ENCODE peak calls at places on chromosomes 13 and 19, in ten cellular contexts. One of them, this sample, is unnamed.

GRCh38 chr13:42280537-42280936 is 8.6 kb downstream of the AKAP11 start:
- DNase-seq in A549: no peak
- DNase-seq in prostate gland: no peak
- DNase-seq in upper lobe of left lung: no peak
- DNase-seq in H1: no peak
- DNase-seq in esophagus squamous epithelium: no peak
- DNase-seq in transverse colon: no peak
- DNase-seq in right lobe of liver: no peak
- DNase-seq in body of pancreas: no peak
- DNase-seq in HCT116: no peak
- DNase-seq in this sample: no peak

GRCh38 chr13:95275322-95276118 is 25.7 kb downstream of the ABCC4 start:
- DNase-seq in A549: no peak
- DNase-seq in H1: no peak
- DNase-seq in upper lobe of left lung: no peak
- DNase-seq in HCT116: no peak
- DNase-seq in transverse colon: no peak
- DNase-seq in body of pancreas: no peak
- DNase-seq in esophagus squamous epithelium: no peak
- DNase-seq in right lobe of liver: no peak
- DNase-seq in prostate gland: no peak
- DNase-seq in this sample: no peak

GRCh38 chr19:52570005-52570861 is at the start of gene ZNF701:
- DNase-seq in transverse colon: peak
- DNase-seq in body of pancreas: peak
- DNase-seq in A549: peak
- DNase-seq in H1: peak
- DNase-seq in HCT116: peak
- DNase-seq in right lobe of liver: peak
- DNase-seq in upper lobe of left lung: peak
- DNase-seq in prostate gland: peak
- DNase-seq in esophagus squamous epithelium: peak
- DNase-seq in this sample: peak

GRCh38 chr13:34611678-34612077 is 330.4 kb upstream of the NBEA start:
- DNase-seq in upper lobe of left lung: no peak
- DNase-seq in right lobe of liver: no peak
- DNase-seq in HCT116: no peak
- DNase-seq in transverse colon: no peak
- DNase-seq in A549: no peak
- DNase-seq in H1: no peak
- DNase-seq in esophagus squamous epithelium: no peak
- DNase-seq in body of pancreas: no peak
- DNase-seq in prostate gland: no peak
- DNase-seq in this sample: no peak

GRCh38 chr19:15369594-15369891 is 10.0 kb downstream of the AKAP8 start:
- DNase-seq in A549: no peak
- DNase-seq in body of pancreas: no peak
- DNase-seq in right lobe of liver: no peak
- DNase-seq in esophagus squamous epithelium: no peak
- DNase-seq in upper lobe of left lung: no peak
- DNase-seq in transverse colon: no peak
- DNase-seq in prostate gland: no peak
- DNase-seq in HCT116: no peak
- DNase-seq in H1: no peak
- DNase-seq in this sample: no peak

GRCh38 chr13:47826481-47826880 is 174.6 kb downstream of the SUCLA2 start:
- DNase-seq in prostate gland: no peak
- DNase-seq in HCT116: no peak
- DNase-seq in body of pancreas: no peak
- DNase-seq in A549: no peak
- DNase-seq in transverse colon: no peak
- DNase-seq in right lobe of liver: no peak
- DNase-seq in esophagus squamous epithelium: no peak
- DNase-seq in H1: no peak
- DNase-seq in upper lobe of left lung: no peak
- DNase-seq in this sample: no peak

GRCh38 chr13:69477451-69477850 is 630.2 kb upstream of the ATXN8OS start:
- DNase-seq in A549: no peak
- DNase-seq in body of pancreas: no peak
- DNase-seq in H1: no peak
- DNase-seq in HCT116: no peak
- DNase-seq in esophagus squamous epithelium: no peak
- DNase-seq in transverse colon: no peak
- DNase-seq in right lobe of liver: no peak
- DNase-seq in prostate gland: no peak
- DNase-seq in upper lobe of left lung: no peak
- DNase-seq in this sample: no peak

GRCh38 chr19:43316591-43317319 is 36.7 kb upstream of the CD177 start:
- DNase-seq in prostate gland: no peak
- DNase-seq in body of pancreas: no peak
- DNase-seq in upper lobe of left lung: no peak
- DNase-seq in H1: peak
- DNase-seq in transverse colon: peak
- DNase-seq in A549: peak
- DNase-seq in esophagus squamous epithelium: no peak
- DNase-seq in right lobe of liver: no peak
- DNase-seq in HCT116: peak
- DNase-seq in this sample: no peak

DNA sequence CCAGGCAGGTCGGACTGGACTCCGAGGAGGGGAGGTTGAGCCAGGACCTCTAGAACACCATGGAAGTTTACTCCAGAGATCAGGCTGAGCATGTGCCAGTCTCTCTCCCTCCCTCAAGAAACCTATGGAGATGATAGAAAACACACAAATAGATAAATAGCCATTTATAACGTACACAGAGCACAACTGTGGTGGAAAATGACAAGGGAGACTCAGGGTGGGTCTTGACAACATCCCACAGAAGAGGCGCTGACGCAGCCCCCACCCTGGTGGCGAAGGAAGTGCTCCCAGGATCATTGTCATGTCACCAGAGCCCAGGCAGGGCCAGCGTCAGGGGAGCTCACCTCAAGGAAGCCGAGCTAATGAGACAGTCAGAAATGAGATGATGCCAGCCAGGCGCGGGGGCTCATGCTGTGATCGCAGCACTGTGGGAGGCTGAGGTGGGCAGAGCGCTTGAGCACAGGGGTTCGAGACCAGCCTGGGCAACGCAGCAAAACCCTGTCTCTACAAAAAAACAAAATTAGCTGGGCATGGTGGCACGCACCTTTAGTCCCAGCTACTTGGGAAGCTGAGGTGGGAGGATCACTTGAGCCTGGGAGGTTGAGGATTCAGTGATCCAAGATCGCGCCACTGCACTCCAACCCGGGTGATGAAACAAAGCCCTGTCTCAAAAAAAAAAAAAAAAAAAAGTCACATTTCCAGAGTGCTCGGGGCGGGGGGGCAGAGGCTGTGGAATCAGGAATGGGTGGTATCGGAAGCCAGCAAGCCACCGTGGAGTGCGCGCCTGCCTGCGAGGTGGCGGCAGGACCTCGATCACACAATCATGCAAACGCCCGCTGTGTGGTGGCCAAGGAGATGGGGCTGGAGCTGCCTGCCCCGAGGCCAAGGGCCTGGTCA is 178.4 kb downstream of the KDM4B start:
- DNase-seq in esophagus squamous epithelium: no peak
- DNase-seq in upper lobe of left lung: no peak
- DNase-seq in H1: no peak
- DNase-seq in right lobe of liver: peak
- DNase-seq in body of pancreas: no peak
- DNase-seq in transverse colon: no peak
- DNase-seq in A549: no peak
- DNase-seq in HCT116: no peak
- DNase-seq in prostate gland: no peak
- DNase-seq in this sample: no peak
- TF ChIP-seq POLR2A in esophagus squamous epithelium: no peak
- TF ChIP-seq POLR2A in upper lobe of left lung: no peak
- TF ChIP-seq POLR2A in H1: no peak
- TF ChIP-seq POLR2A in right lobe of liver: no peak
- TF ChIP-seq POLR2A in body of pancreas: no peak
- TF ChIP-seq POLR2A in transverse colon: no peak
- TF ChIP-seq POLR2A in A549: no peak
- TF ChIP-seq POLR2A in HCT116: no peak
- TF ChIP-seq POLR2A in prostate gland: no peak
- TF ChIP-seq POLR2A in this sample: no peak

GRCh38 chr19:29705706-29706105 is 9.4 kb downstream of the C19orf12 start:
- DNase-seq in transverse colon: no peak
- DNase-seq in right lobe of liver: no peak
- DNase-seq in prostate gland: no peak
- DNase-seq in H1: no peak
- DNase-seq in esophagus squamous epithelium: no peak
- DNase-seq in body of pancreas: no peak
- DNase-seq in HCT116: no peak
- DNase-seq in A549: no peak
- DNase-seq in upper lobe of left lung: no peak
- DNase-seq in this sample: no peak

GRCh38 chr19:29704562-29705558 is 10.2 kb downstream of the C19orf12 start:
- DNase-seq in upper lobe of left lung: no peak
- DNase-seq in H1: no peak
- DNase-seq in A549: no peak
- DNase-seq in esophagus squamous epithelium: no peak
- DNase-seq in prostate gland: no peak
- DNase-seq in body of pancreas: no peak
- DNase-seq in HCT116: no peak
- DNase-seq in transverse colon: no peak
- DNase-seq in right lobe of liver: no peak
- DNase-seq in this sample: no peak

GRCh38 chr19:29711584-29712132 is 3.4 kb downstream of the C19orf12 start:
- DNase-seq in A549: no peak
- DNase-seq in body of pancreas: no peak
- DNase-seq in H1: no peak
- DNase-seq in esophagus squamous epithelium: no peak
- DNase-seq in upper lobe of left lung: no peak
- DNase-seq in HCT116: no peak
- DNase-seq in right lobe of liver: no peak
- DNase-seq in prostate gland: no peak
- DNase-seq in transverse colon: no peak
- DNase-seq in this sample: no peak

GRCh38 chr19:29706635-29707034 is 8.4 kb downstream of the C19orf12 start:
- DNase-seq in esophagus squamous epithelium: no peak
- DNase-seq in upper lobe of left lung: no peak
- DNase-seq in A549: no peak
- DNase-seq in body of pancreas: no peak
- DNase-seq in right lobe of liver: no peak
- DNase-seq in HCT116: no peak
- DNase-seq in transverse colon: no peak
- DNase-seq in prostate gland: no peak
- DNase-seq in H1: no peak
- DNase-seq in this sample: no peak

DNA sequence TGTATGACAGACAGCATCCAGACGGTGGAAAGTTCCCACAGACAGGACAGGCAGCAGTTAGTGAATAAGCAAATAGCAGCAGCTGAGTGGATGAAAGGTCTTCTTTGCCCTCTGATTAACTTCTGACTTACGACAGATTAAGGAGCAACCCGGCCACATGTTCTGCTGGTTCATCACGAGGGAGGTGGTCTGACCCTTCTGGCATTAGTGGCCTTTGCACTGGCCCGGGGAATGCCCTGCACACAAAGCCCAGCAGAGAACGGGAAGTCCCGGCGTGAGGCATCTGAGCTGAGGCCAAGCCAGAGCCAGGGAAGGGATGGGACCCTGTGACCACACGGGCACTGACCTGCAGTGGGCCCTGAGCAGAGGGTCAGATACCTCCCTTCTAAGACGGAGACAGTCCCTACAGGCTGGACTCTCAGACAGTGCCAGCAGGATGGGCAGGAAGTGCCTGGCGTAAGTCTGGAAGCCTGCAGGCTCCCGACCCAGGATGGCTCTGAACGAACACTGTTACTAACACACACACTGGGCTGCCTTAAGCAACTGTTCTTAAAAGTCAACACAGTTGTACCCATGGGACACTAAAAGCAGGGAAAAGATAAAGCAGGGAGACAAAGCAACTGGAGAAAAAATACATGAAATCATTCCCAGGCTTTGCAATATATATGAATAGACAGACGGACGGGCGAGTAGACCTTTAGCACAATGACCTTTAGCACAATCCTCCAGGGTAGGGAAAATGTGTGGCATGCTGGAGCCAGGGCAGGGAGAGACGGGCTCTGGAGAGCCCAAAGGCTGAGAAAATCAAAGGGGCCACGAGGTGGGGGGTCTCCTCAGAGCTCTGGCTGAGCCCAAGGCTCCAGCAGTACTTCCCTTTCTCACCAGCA is 6.3 kb downstream of the C19orf12 start:
- DNase-seq in right lobe of liver: peak
- DNase-seq in HCT116: no peak
- DNase-seq in upper lobe of left lung: no peak
- DNase-seq in esophagus squamous epithelium: no peak
- DNase-seq in A549: no peak
- DNase-seq in transverse colon: peak
- DNase-seq in H1: no peak
- DNase-seq in prostate gland: no peak
- DNase-seq in body of pancreas: no peak
- DNase-seq in this sample: no peak
- TF ChIP-seq POLR2A in right lobe of liver: peak
- TF ChIP-seq POLR2A in HCT116: no peak
- TF ChIP-seq POLR2A in upper lobe of left lung: no peak
- TF ChIP-seq POLR2A in esophagus squamous epithelium: no peak
- TF ChIP-seq POLR2A in A549: no peak
- TF ChIP-seq POLR2A in transverse colon: no peak
- TF ChIP-seq POLR2A in H1: no peak
- TF ChIP-seq POLR2A in prostate gland: no peak
- TF ChIP-seq POLR2A in body of pancreas: no peak
- TF ChIP-seq POLR2A in this sample: no peak

DNA sequence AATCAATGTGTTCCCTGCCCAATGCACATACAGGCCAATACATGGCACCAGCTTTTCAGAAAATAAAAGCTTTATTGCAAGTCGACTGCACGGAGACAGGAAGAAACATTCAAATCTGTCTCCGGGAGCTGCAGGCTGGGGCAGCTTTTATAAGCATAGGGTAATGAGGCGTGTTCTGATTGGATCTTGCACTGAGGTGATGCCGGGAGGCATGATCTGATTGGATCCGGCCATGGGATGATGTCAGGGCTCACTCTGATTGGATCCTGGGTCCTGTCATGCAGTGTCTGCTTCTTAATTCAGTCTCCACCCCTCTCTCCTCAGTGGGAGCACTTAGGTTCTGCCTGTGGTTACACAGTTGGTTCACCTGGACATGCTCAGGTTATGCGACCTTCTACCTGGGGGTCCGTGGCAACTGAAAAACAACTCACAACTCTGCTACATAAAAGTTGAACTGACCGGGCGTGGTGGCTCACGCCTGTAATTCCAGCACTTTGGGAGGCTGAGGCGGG is 11.8 kb upstream of the FBN3 start:
- DNase-seq in H1: no peak
- DNase-seq in body of pancreas: peak
- DNase-seq in upper lobe of left lung: peak
- DNase-seq in transverse colon: no peak
- DNase-seq in HCT116: peak
- DNase-seq in esophagus squamous epithelium: no peak
- DNase-seq in prostate gland: no peak
- DNase-seq in right lobe of liver: no peak
- DNase-seq in A549: peak
- DNase-seq in this sample: no peak
- TF ChIP-seq POLR2A in H1: peak
- TF ChIP-seq POLR2A in body of pancreas: no peak
- TF ChIP-seq POLR2A in upper lobe of left lung: no peak
- TF ChIP-seq POLR2A in transverse colon: no peak
- TF ChIP-seq POLR2A in HCT116: peak
- TF ChIP-seq POLR2A in esophagus squamous epithelium: no peak
- TF ChIP-seq POLR2A in prostate gland: no peak
- TF ChIP-seq POLR2A in right lobe of liver: no peak
- TF ChIP-seq POLR2A in A549: no peak
- TF ChIP-seq POLR2A in this sample: no peak

GRCh38 chr19:58399903-58400637 is 4.6 kb downstream of the RNF225 start:
- DNase-seq in H1: no peak
- DNase-seq in HCT116: no peak
- DNase-seq in body of pancreas: no peak
- DNase-seq in A549: no peak
- DNase-seq in upper lobe of left lung: no peak
- DNase-seq in prostate gland: no peak
- DNase-seq in transverse colon: no peak
- DNase-seq in right lobe of liver: no peak
- DNase-seq in esophagus squamous epithelium: no peak
- DNase-seq in this sample: no peak

GRCh38 chr19:58400638-58400915 is 5.1 kb downstream of the RNF225 start:
- DNase-seq in body of pancreas: no peak
- DNase-seq in prostate gland: no peak
- DNase-seq in transverse colon: no peak
- DNase-seq in H1: no peak
- DNase-seq in A549: no peak
- DNase-seq in upper lobe of left lung: no peak
- DNase-seq in esophagus squamous epithelium: no peak
- DNase-seq in right lobe of liver: no peak
- DNase-seq in HCT116: no peak
- DNase-seq in this sample: no peak

GRCh38 chr19:58398545-58398944 is 3.1 kb downstream of the RNF225 start:
- DNase-seq in prostate gland: no peak
- DNase-seq in right lobe of liver: no peak
- DNase-seq in A549: no peak
- DNase-seq in upper lobe of left lung: no peak
- DNase-seq in H1: no peak
- DNase-seq in body of pancreas: no peak
- DNase-seq in HCT116: no peak
- DNase-seq in transverse colon: no peak
- DNase-seq in esophagus squamous epithelium: no peak
- DNase-seq in this sample: no peak

GRCh38 chr19:58401825-58402433 is 6.5 kb downstream of the RNF225 start:
- DNase-seq in esophagus squamous epithelium: no peak
- DNase-seq in prostate gland: no peak
- DNase-seq in right lobe of liver: no peak
- DNase-seq in body of pancreas: no peak
- DNase-seq in upper lobe of left lung: no peak
- DNase-seq in HCT116: no peak
- DNase-seq in transverse colon: no peak
- DNase-seq in H1: no peak
- DNase-seq in A549: no peak
- DNase-seq in this sample: no peak

GRCh38 chr19:58400916-58401824 is 5.7 kb downstream of the RNF225 start:
- DNase-seq in A549: peak
- DNase-seq in esophagus squamous epithelium: peak
- DNase-seq in right lobe of liver: peak
- DNase-seq in H1: peak
- DNase-seq in upper lobe of left lung: peak
- DNase-seq in transverse colon: peak
- DNase-seq in body of pancreas: peak
- DNase-seq in HCT116: peak
- DNase-seq in prostate gland: peak
- DNase-seq in this sample: peak
- TF ChIP-seq POLR2A in A549: peak
- TF ChIP-seq POLR2A in esophagus squamous epithelium: peak
- TF ChIP-seq POLR2A in right lobe of liver: peak
- TF ChIP-seq POLR2A in H1: peak
- TF ChIP-seq POLR2A in upper lobe of left lung: no peak
- TF ChIP-seq POLR2A in transverse colon: peak
- TF ChIP-seq POLR2A in body of pancreas: peak
- TF ChIP-seq POLR2A in HCT116: peak
- TF ChIP-seq POLR2A in prostate gland: peak
- TF ChIP-seq POLR2A in this sample: peak

This sample was measured in H54.